ENCODE peak calls at places on chromosomes 5 and 9, in four cellular contexts. I, Z, T and P are unnamed samples.

GRCh38 chr5:153884266-153884957 is 154.3 kb downstream of the FAM114A2 start:
- DNase-seq in I (no peak), Z (no peak), T (no peak), P (no peak)

GRCh38 chr5:43702815-43703214 is 99.8 kb downstream of the NNT start:
- DNase-seq in I (no peak), Z (no peak), T (no peak), P (no peak)

GRCh38 chr9:61667559-61668121 is 477.8 kb downstream of the SPATA31A7 start:
- DNase-seq in I (no peak), Z (no peak), T (no peak), P (no peak)

GRCh38 chr9:37617837-37618236 is 25.4 kb upstream of the TOMM5 start:
- DNase-seq in I (no peak), Z (no peak), T (no peak), P (peak; percentile 36)

GRCh38 chr5:157165668-157166067 is 396 bp downstream of the GARIN3 start:
- DNase-seq in I (no peak), Z (no peak), T (no peak), P (no peak)

GRCh38 chr5:71887680-71888079 is 168.6 kb downstream of the CARTPT start:
- DNase-seq in I (no peak), Z (peak; percentile 72), T (no peak), P (peak; percentile 81)

GRCh38 chr9:13661014-13661413 is 381.5 kb upstream of the MPDZ start:
- DNase-seq in I (no peak), Z (no peak), T (no peak), P (no peak)

GRCh38 chr9:15935661-15936315 is 382.9 kb downstream of the CCDC171 start:
- DNase-seq in I (no peak), Z (no peak), T (no peak), P (no peak)

GRCh38 chr9:35905912-35906679 is at the start of gene HRCT1:
- DNase-seq in I (peak; percentile 84), Z (peak; percentile 50), T (peak; percentile 96), P (peak; percentile 80)

GRCh38 chr5:68287976-68288755 is 72.6 kb downstream of the PIK3R1 start:
- DNase-seq in I (peak; percentile 64), Z (peak; percentile 34), T (peak; percentile 88), P (no peak)

GRCh38 chr5:140182075-140182709 is 7.2 kb downstream of the CYSTM1 start:
- DNase-seq in I (no peak), Z (no peak), T (no peak), P (no peak)

GRCh38 chr5:140181525-140181924 is 6.5 kb downstream of the CYSTM1 start:
- DNase-seq in I (no peak), Z (no peak), T (no peak), P (no peak)

GRCh38 chr5:140178482-140179116 is 3.6 kb downstream of the CYSTM1 start:
- DNase-seq in I (no peak), Z (no peak), T (no peak), P (no peak)

GRCh38 chr5:140182803-140183367 is 7.9 kb downstream of the CYSTM1 start:
- DNase-seq in I (no peak), Z (no peak), T (peak; percentile 62), P (no peak)

DNA sequence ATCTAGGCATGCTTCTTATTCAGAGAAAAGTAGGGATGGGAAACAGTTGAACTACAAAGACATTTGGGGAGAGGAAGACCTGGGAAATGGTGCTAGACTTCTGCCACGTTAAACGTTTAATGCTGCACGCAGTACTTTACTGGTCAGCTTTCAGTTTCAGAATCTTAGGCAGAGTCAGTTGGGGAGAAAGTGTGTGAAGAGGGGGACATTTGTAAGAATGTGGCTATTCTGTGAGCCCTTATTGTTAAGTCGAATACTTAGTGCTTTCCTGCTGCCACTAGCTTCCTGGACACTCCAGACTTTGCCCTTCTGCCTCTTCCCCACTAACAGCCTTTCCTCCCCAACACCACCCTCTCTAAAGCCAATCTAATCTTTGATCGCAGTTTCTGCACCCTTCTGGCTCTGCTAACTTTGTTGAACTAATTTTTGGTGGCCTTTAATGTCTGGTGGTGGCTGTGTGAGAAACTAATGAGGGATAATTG is 6.1 kb downstream of the CYSTM1 start:
- DNase-seq in I (no peak), Z (no peak), T (no peak), P (no peak)
- TF ChIP-seq CTCF in I (no peak), Z (no peak), T (no peak), P (no peak)

GRCh38 chr9:114005371-114006154 is 72.5 kb downstream of the AMBP start:
- DNase-seq in I (no peak), Z (no peak), T (no peak), P (no peak)

GRCh38 chr9:114006155-114006550 is 71.9 kb downstream of the AMBP start:
- DNase-seq in I (no peak), Z (no peak), T (no peak), P (no peak)

GRCh38 chr9:114008667-114009410 is 69.3 kb downstream of the AMBP start:
- DNase-seq in I (no peak), Z (no peak), T (no peak), P (no peak)

GRCh38 chr9:114007991-114008666 is 70.0 kb downstream of the AMBP start:
- DNase-seq in I (no peak), Z (no peak), T (no peak), P (no peak)

GRCh38 chr9:114006931-114007691 is 71.0 kb downstream of the AMBP start:
- DNase-seq in I (no peak), Z (no peak), T (no peak), P (no peak)
- H3K4me1 ChIP-seq in I (peaks cover 5% of the 10 kb centered on the region), Z (no peaks in the 10 kb centered on the region), T (peaks cover 14% of the 10 kb centered on the region), P (no peaks in the 10 kb centered on the region)

DNA sequence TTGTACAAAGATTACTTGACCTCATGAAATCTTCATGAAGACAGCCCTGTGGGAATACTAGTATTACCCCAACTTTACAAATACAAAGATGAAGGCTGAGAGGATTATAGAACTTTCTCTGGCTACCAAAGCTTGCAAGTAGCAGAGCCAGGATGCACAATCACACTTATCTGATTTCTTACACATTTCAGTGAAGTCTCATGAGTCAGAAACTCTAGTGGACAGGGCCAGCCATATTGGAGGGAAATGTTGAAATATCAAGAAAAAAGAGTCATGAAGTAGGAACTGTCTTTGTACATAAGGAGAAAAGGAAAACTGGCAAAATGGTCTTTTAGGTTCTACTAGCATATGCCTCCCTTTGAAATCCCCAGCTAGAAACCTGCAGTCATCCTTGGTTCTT is 369.6 kb upstream of the WWC1 start:
- DNase-seq in I (no peak), Z (no peak), T (no peak), P (no peak)
- TF ChIP-seq CTCF in I (no peak), Z (no peak), T (no peak), P (no peak)

DNA sequence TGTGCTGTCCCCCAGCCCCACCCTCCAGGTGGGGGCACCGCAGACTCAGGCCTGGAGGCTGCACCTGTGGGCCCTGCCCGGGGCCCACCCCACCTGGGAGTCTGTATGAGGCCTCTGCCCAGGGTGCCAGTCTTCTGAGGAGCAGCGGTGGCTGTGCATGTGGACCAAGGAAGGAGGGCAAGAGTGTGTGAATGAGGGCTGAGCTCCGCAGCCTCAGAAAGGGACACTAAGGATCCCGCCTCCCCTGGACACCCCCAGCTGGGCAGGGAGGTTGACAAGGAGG is 19.1 kb downstream of the FGD3 start:
- DNase-seq in I (no peak), Z (no peak), T (no peak), P (no peak)
- H3K4me1 ChIP-seq in I (no peaks in the 10 kb centered on the region), Z (no peaks in the 10 kb centered on the region), T (no peaks in the 10 kb centered on the region), P (no peaks in the 10 kb centered on the region)

GRCh38 chr5:112122353-112122752 is 296.7 kb downstream of the EPB41L4A start:
- DNase-seq in I (no peak), Z (no peak), T (no peak), P (no peak)

GRCh38 chr5:112116372-112116771 is 302.7 kb downstream of the EPB41L4A start:
- DNase-seq in I (no peak), Z (no peak), T (no peak), P (no peak)

GRCh38 chr5:112119969-112120368 is 299.1 kb downstream of the EPB41L4A start:
- DNase-seq in I (no peak), Z (no peak), T (no peak), P (no peak)

GRCh38 chr5:112121268-112121667 is 297.8 kb downstream of the EPB41L4A start:
- DNase-seq in I (no peak), Z (no peak), T (no peak), P (no peak)

GRCh38 chr5:112119527-112119926 is 299.6 kb downstream of the EPB41L4A start:
- DNase-seq in I (no peak), Z (no peak), T (no peak), P (no peak)
- TF ChIP-seq CTCF in I (no peak), Z (no peak), T (no peak), P (no peak)

GRCh38 chr5:135232958-135233357 is 166.1 kb downstream of the MACROH2A1 start:
- DNase-seq in I (peak; percentile 64), Z (no peak), T (peak; percentile 55), P (no peak)
- H3K4me1 ChIP-seq in I (peaks cover 5% of the 10 kb centered on the region), Z (peaks cover 21% of the 10 kb centered on the region), T (peaks cover 7% of the 10 kb centered on the region), P (peaks cover 7% of the 10 kb centered on the region)

GRCh38 chr5:125349432-125349831 is 603.0 kb upstream of the ZNF608 start:
- DNase-seq in I (no peak), Z (no peak), T (no peak), P (no peak)
- TF ChIP-seq CTCF in I (no peak), Z (no peak), T (no peak), P (no peak)

GRCh38 chr5:150156033-150156381 is 362 bp upstream of the PDGFRB start:
- DNase-seq in I (no peak), Z (no peak), T (no peak), P (no peak)
- H3K4me1 ChIP-seq in I (peaks cover 13% of the 10 kb centered on the region), Z (no peaks in the 10 kb centered on the region), T (peaks cover 29% of the 10 kb centered on the region), P (no peaks in the 10 kb centered on the region)